ENCODE peak calls at places on chromosomes 7 and 10, in four cellular contexts. C, K, H and D are unnamed samples.

GRCh38 chr7:65946895-65947294 is 35.1 kb downstream of the GUSB start:
- DNase-seq in K (no peak), C (no peak), H (no peak), D (no peak)

GRCh38 chr7:2834748-2835441 is 9.2 kb downstream of the GNA12 start:
- DNase-seq in C (no peak), H (no peak), K (no peak), D (no peak)

GRCh38 chr7:155251831-155252230 is 45.8 kb upstream of the INSIG1 start:
- DNase-seq in C (no peak), H (no peak), K (no peak), D (no peak)

GRCh38 chr10:28082316-28082715 is 83.4 kb upstream of the ODAD2 start:
- DNase-seq in H (no peak), C (no peak), K (no peak), D (no peak)

GRCh38 chr10:126065751-126066150 is 169.4 kb downstream of the FANK1 start:
- DNase-seq in H (no peak), K (no peak), C (no peak), D (no peak)

GRCh38 chr10:71835671-71836593 is 15.1 kb downstream of the PSAP start:
- DNase-seq in C (no peak), H (peak; percentile 84), K (peak; percentile 29), D (no peak)

GRCh38 chr7:66265566-66265965 is 60.4 kb downstream of the TPST1 start:
- DNase-seq in H (no peak), K (no peak), C (no peak), D (no peak)

GRCh38 chr7:2979951-2980350 is 63.7 kb downstream of the CARD11 start:
- DNase-seq in H (no peak), K (no peak), C (no peak), D (no peak)

GRCh38 chr10:519055-519715 is 170.3 kb downstream of the DIP2C start:
- DNase-seq in K (no peak), H (no peak), C (peak; percentile 46), D (no peak)

GRCh38 chr10:29980084-29980483 is 79.3 kb downstream of the JCAD start:
- DNase-seq in C (no peak), H (no peak), K (no peak), D (no peak)

GRCh38 chr10:25105262-25105661 is 69.5 kb upstream of the GPR158 start:
- DNase-seq in C (no peak), K (no peak), H (no peak), D (no peak)

GRCh38 chr10:119445311-119445934 is 97.1 kb downstream of the RGS10 start:
- DNase-seq in K (peak; percentile 92), H (peak; percentile 74), C (peak; percentile 89), D (peak; percentile 82)

GRCh38 chr7:131562941-131563340 is 6.5 kb upstream of the PODXL start:
- DNase-seq in H (no peak), C (no peak), K (no peak), D (no peak)

GRCh38 chr10:58373446-58373834 is 11.8 kb upstream of the TFAM start:
- DNase-seq in H (no peak), K (no peak), C (no peak), D (no peak)

GRCh38 chr10:72274730-72275350 is 1.1 kb downstream of the DDIT4 start:
- DNase-seq in K (peak; percentile 33), C (peak; percentile 75), H (peak; percentile 64), D (peak; percentile 29)

GRCh38 chr10:4545077-4545476 is 280.9 kb upstream of the AKR1E2 start:
- DNase-seq in K (no peak), H (no peak), C (no peak), D (no peak)

GRCh38 chr7:51311166-51311565 is 5.4 kb downstream of the COBL start:
- DNase-seq in H (no peak), C (no peak), K (no peak), D (no peak)

GRCh38 chr7:16652888-16653287 is 6.9 kb downstream of the BZW2 start:
- DNase-seq in C (no peak), K (no peak), H (no peak), D (no peak)

GRCh38 chr7:128810997-128811396 is 19.2 kb upstream of the FLNC start:
- DNase-seq in K (no peak), H (no peak), C (no peak), D (no peak)

GRCh38 chr10:132851451-132851850 is 65.5 kb upstream of the NKX6-2 start:
- DNase-seq in H (no peak), C (no peak), K (no peak), D (no peak)

GRCh38 chr7:122200888-122201287 is 56.8 kb upstream of the AASS start:
- DNase-seq in K (no peak), C (no peak), H (no peak), D (no peak)

GRCh38 chr7:119963654-119964053 is 309.3 kb upstream of the KCND2 start:
- DNase-seq in K (no peak), H (no peak), C (no peak), D (no peak)

GRCh38 chr7:152574892-152575511 is 100.9 kb downstream of the XRCC2 start:
- DNase-seq in C (peak; percentile 19), K (no peak), H (no peak), D (no peak)

GRCh38 chr10:92290076-92290836 is 622 bp downstream of the CPEB3 start:
- DNase-seq in K (no peak), C (peak; percentile 65), H (no peak), D (no peak)

GRCh38 chr7:131391145-131391544 is 63.5 kb downstream of the MKLN1 start:
- DNase-seq in H (no peak), C (no peak), K (no peak), D (no peak)

GRCh38 chr10:129963831-129964501 is at the start of gene EBF3:
- DNase-seq in H (no peak), C (no peak), K (peak; percentile 75), D (peak; percentile 51)

GRCh38 chr7:76232698-76233097 is 31.0 kb downstream of the SRRM3 start:
- DNase-seq in K (no peak), C (no peak), H (no peak), D (no peak)

GRCh38 chr10:1609596-1609995 is 127.7 kb downstream of the ADARB2 start:
- DNase-seq in C (no peak), H (no peak), K (no peak), D (no peak)

GRCh38 chr7:28530175-28531142 is 118.1 kb downstream of the CREB5 start:
- DNase-seq in K (no peak), H (no peak), C (no peak), D (no peak)

GRCh38 chr10:31678573-31679122 is 250.0 kb downstream of the ARHGAP12 start:
- DNase-seq in C (no peak), K (no peak), H (no peak), D (no peak)
- TF ChIP-seq CTCF in C (no peak), K (no peak), H (no peak), D (no peak)

GRCh38 chr7:138064856-138065357 is 11.4 kb upstream of the AKR1D1 start:
- DNase-seq in C (no peak), H (no peak), K (no peak), D (no peak)
- TF ChIP-seq CTCF in C (no peak), H (no peak), K (no peak), D (no peak)

GRCh38 chr10:108735380-108735779 is 1187.9 kb downstream of the XPNPEP1 start:
- DNase-seq in H (no peak), C (no peak), K (no peak), D (no peak)

DNA sequence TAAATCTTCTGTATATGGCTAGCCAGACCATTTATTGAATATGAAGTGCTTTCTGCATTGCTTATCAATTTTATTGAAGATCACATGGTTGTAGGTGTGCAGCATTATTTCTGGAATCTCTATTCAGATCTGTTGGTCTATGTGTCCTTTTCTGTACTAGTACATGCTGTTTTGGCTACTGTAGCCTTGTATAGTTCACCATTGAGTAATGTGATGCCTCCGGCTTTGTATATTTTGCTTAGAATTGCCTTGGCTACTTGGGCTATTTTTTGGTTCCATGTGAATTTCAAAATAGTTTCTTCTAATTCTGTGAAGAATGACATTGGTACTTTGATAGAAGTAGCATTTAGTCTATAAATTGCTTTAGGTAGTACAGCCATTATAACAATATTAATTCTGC is 1187.2 kb downstream of the XPNPEP1 start:
- DNase-seq in C (no peak), H (no peak), K (no peak), D (no peak)
- TF ChIP-seq CTCF in C (no peak), H (no peak), K (no peak), D (no peak)

GRCh38 chr10:33276282-33276923 is 58.1 kb downstream of the NRP1 start:
- DNase-seq in C (no peak), K (no peak), H (no peak), D (no peak)

GRCh38 chr10:33271969-33272583 is 62.4 kb downstream of the NRP1 start:
- DNase-seq in K (no peak), C (no peak), H (no peak), D (no peak)

GRCh38 chr10:33270971-33271370 is 63.5 kb downstream of the NRP1 start:
- DNase-seq in K (no peak), H (no peak), C (no peak), D (no peak)

GRCh38 chr10:33274096-33274785 is 60.2 kb downstream of the NRP1 start:
- DNase-seq in K (no peak), H (no peak), C (no peak), D (no peak)

DNA sequence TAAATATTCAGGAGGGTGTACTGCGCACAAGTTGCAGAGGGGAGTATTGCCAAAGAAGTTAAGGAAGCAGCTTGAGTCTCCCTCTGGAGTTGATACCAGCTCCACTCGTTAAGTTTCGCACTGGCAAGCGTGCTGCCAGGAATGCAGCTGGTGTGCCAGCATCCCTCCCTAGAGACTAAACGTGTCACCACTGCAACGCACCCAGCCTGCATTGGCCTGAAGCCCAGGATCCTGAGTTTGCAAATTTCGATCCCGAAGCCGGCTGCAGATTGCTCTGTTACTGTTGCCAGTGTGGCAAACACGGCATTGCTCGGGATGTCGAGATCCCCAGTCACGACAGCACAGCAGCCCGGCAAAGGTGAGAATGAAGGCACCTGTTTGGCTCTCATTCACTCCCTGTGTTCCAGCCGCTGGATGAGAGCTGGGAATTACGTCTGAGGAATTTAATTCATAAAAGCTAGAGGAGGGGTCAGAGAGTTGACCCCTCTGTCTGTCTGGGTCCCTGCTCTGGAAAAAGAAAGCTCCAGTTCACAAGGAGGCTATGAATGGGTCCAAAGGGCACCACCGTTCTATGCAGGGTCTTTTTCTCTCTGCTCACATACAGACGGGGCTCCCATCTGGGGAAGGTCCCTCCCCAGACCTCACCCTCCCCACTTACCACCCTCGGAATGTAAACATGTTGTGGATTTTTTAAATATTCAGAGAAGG is 61.0 kb downstream of the NRP1 start:
- DNase-seq in H (no peak), K (no peak), C (peak; percentile 78), D (no peak)
- TF ChIP-seq CTCF in H (no peak), K (no peak), C (no peak), D (no peak)

DNA sequence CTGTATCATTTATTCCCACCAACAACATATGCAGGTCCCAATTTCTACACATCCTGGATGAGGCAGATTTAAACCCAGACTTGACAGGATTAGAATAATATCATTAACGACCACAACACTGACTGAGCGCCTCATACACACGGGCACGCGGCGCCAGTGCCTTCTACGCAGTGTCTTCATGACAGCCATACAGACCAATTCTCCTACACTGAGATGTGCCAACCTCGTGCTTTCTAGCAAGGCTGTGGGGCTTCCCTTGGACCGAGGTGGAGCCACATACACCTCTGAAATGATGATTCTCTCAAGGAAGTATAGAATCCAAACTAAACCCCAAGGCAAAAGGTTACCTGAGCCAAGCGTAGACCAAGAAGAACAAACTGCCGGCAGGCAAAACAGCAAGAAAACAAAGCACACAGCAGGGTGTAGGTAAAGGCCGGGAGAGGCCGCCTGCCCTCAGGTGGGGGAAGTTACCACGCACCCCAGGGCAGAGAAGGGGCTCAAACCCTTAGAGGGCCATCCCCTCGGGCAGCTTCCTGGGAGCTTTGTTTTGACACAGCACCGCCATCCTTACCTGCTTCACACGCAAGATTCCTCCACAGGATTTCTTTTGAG is 75.8 kb downstream of the DLG5 start:
- DNase-seq in H (no peak), K (no peak), C (no peak), D (no peak)
- TF ChIP-seq CTCF in H (no peak), K (no peak), C (no peak), D (no peak)